ENCODE peak calls at places on chromosomes 3 and 15, in four cellular contexts. B is mammary epithelial cell, T is fibroblast of lung, Z is HCT116. X is an unnamed sample.

GRCh38 chr3:44924102-44925084 is 50.0 kb downstream of the TGM4 start:
- DNase-seq in Z (no peak), B (no peak), T (peak; percentile 42), X (no peak)

GRCh38 chr3:171323934-171324535 is 136.2 kb downstream of the TNIK start:
- DNase-seq in B (no peak), T (no peak), Z (no peak), X (no peak)

GRCh38 chr3:114221165-114221880 is 16.1 kb downstream of the ZNF80 start:
- DNase-seq in Z (no peak), B (no peak), T (peak; percentile 61), X (no peak)

GRCh38 chr3:57068437-57069089 is 8.1 kb downstream of the SPATA12 start:
- DNase-seq in Z (peak; percentile 81), B (peak; percentile 90), T (peak; percentile 92), X (no peak)

GRCh38 chr3:122774564-122774963 is 19.1 kb downstream of the HSPBAP1 start:
- DNase-seq in Z (no peak), B (peak; percentile 40), T (peak; percentile 68), X (no peak)

GRCh38 chr15:39461536-39462140 is 119.2 kb upstream of the THBS1 start:
- DNase-seq in Z (no peak), T (peak; percentile 35), B (no peak), X (no peak)

GRCh38 chr3:156543043-156543555 is 11.8 kb downstream of the SSR3 start:
- DNase-seq in B (no peak), Z (no peak), T (no peak), X (peak; percentile 86)

GRCh38 chr15:25237291-25237978 is 201.4 kb downstream of the UBE3A start:
- DNase-seq in T (no peak), B (no peak), Z (no peak), X (no peak)

GRCh38 chr3:116848402-116848801 is 138.8 kb downstream of the TUSC7 start:
- DNase-seq in Z (no peak), B (no peak), T (no peak), X (no peak)

GRCh38 chr3:32945136-32945535 is 6.3 kb upstream of the CCR4 start:
- DNase-seq in T (peak; percentile 53), B (peak; percentile 84), Z (peak; percentile 26), X (no peak)

GRCh38 chr3:123730816-123731215 is 146.0 kb upstream of the HACD2 start:
- DNase-seq in B (no peak), Z (no peak), T (no peak), X (no peak)

GRCh38 chr15:80106051-80106450 is 46.6 kb downstream of the ZFAND6 start:
- DNase-seq in T (peak; percentile 82), Z (no peak), B (peak; percentile 73), X (no peak)

GRCh38 chr15:74402873-74403589 is 30.7 kb downstream of the SEMA7A start:
- DNase-seq in B (no peak), Z (no peak), T (no peak), X (no peak)

GRCh38 chr3:40337136-40338108 is 27.9 kb downstream of the EIF1B start:
- DNase-seq in T (no peak), B (peak; percentile 54), Z (no peak), X (no peak)

GRCh38 chr15:57112178-57112577 is 193.7 kb downstream of the TCF12 start:
- DNase-seq in Z (no peak), B (peak; percentile 16), T (peak; percentile 51), X (no peak)

GRCh38 chr15:91329914-91330313 is 229.9 kb downstream of the SV2B start:
- DNase-seq in T (no peak), B (no peak), Z (no peak), X (no peak)

GRCh38 chr3:11719406-11720219 is 75.9 kb upstream of the VGLL4 start:
- DNase-seq in T (peak; percentile 52), Z (peak; percentile 78), B (peak; percentile 94), X (peak; percentile 75)

GRCh38 chr3:72087420-72087819 is 302.5 kb upstream of the PROK2 start:
- DNase-seq in Z (no peak), B (no peak), T (no peak), X (no peak)

GRCh38 chr3:72086712-72087093 is 301.8 kb upstream of the PROK2 start:
- DNase-seq in B (no peak), Z (no peak), T (no peak), X (no peak)

GRCh38 chr3:72088486-72089025 is 303.6 kb upstream of the PROK2 start:
- DNase-seq in B (no peak), Z (no peak), T (no peak), X (no peak)

GRCh38 chr3:72085036-72085435 is 300.1 kb upstream of the PROK2 start:
- DNase-seq in Z (no peak), B (no peak), T (no peak), X (no peak)

DNA sequence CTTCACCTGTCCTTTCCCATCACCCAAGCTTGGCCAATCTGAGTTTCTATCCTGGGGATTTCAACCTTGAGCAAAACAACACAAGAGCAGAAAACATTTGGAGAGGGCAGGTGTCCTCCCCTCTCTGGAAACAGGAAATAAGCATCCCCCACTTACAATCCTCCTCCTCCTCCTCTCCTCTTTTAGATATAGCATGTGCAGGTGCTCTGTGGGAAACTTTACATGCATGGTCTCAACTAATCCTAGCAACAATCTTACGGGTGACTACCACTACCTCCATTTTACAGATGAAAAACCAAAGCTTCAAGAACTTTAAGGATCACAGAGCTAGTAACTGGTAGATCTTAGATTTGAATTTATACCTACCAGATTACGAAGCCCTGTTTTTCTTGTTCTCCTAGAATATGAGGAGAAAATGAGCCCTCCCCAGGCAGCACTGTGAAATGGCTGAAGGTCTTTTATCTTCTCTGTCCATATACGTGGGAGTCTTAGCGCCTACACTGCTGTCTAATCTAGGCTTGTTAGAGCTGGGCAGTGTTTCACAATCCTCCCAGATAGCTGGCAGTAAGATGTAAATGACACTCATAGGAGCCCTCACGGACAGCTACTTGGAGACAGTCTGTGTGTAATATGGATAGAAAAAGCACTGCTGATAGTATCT is 301.2 kb upstream of the PROK2 start:
- DNase-seq in B (no peak), T (peak; percentile 27), Z (no peak), X (no peak)
- TF ChIP-seq EZH2 in B (no peak), T (no peak), Z (no peak), X (no peak)

GRCh38 chr3:147497301-147497700 is 88.1 kb downstream of the ZIC1 start:
- DNase-seq in T (no peak), Z (no peak), B (no peak), X (no peak)

GRCh38 chr3:147493065-147493464 is 83.9 kb downstream of the ZIC1 start:
- DNase-seq in B (no peak), Z (no peak), T (no peak), X (peak; percentile 50)

GRCh38 chr3:147493666-147494065 is 84.5 kb downstream of the ZIC1 start:
- DNase-seq in Z (peak; percentile 0), B (no peak), T (peak; percentile 1), X (peak; percentile 50)
- H3K4me1 ChIP-seq in Z (no peaks in the 10 kb centered on the region), B (no peaks in the 10 kb centered on the region), T (no peaks in the 10 kb centered on the region), X (peaks cover 11% of the 10 kb centered on the region)

GRCh38 chr3:147356909-147357733 is 49.2 kb downstream of the ZIC4 start:
- DNase-seq in B (no peak), T (no peak), Z (no peak), X (no peak)
- TF ChIP-seq EZH2 in B (peak; percentile 67), T (peak; percentile 63), Z (no peak), X (no peak)

DNA sequence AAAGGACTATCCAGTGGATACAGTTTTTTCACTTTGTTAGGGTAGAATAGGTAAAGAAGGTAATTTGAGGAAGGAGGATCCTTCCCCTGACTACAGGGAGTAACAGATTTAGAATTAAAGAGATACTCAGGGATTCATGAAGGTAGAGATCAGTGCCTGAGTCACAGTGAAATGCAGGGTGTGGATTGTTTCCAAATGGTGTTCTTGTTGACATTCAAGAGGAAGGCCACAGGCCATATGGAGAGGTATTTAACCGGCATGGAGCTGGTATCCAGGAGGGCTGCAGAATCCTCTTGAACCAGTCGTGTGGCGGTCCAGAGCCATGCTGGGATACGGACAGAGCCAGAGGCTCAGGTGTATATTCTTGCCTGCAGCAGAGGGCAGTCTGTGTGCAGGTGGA is 28.2 kb downstream of the GYG1 start:
- DNase-seq in Z (no peak), T (peak; percentile 39), B (no peak), X (no peak)
- H3K4me1 ChIP-seq in Z (no peaks in the 10 kb centered on the region), T (peaks cover 25% of the 10 kb centered on the region), B (peaks cover 30% of the 10 kb centered on the region), X (no peaks in the 10 kb centered on the region)

GRCh38 chr3:46898321-46899150 is 21.0 kb downstream of the PTH1R start:
- DNase-seq in Z (no peak), B (no peak), T (no peak), X (no peak)
- TF ChIP-seq EZH2 in Z (no peak), B (no peak), T (no peak), X (no peak)